ENCODE peak calls at places on chromosome 16, in eight cellular contexts. F is K562; Q is A549; N is body of pancreas; L is effector memory CD4-positive, alpha-beta T cell; D is suprapubic skin; R is SK-N-SH; A is adrenal gland. S is an unnamed sample. For H3K9me3 and H3K4me1, the result is how much of the 10 kb centered on the place peaks cover.

GRCh38 chr16:727291-727977 is 528 bp downstream of the HAGHL start:
- DNase-seq in F (peak), Q (no peak), N (no peak), L (no peak), D (no peak), R (peak), A (peak), S (no peak)

GRCh38 chr16:81543571-81543970 is 99.0 kb downstream of the CMIP start:
- DNase-seq in F (no peak), Q (no peak), N (no peak), L (no peak), D (no peak), R (no peak), A (no peak), S (no peak)

GRCh38 chr16:84247844-84248243 is 8.0 kb upstream of the KCNG4 start:
- DNase-seq in F (no peak), Q (no peak), N (no peak), L (no peak), D (no peak), R (no peak), A (no peak), S (no peak)

GRCh38 chr16:5214466-5214865 is 116.9 kb upstream of the EEF2KMT start:
- DNase-seq in F (no peak), Q (no peak), N (no peak), L (no peak), D (no peak), R (no peak), A (no peak), S (no peak)

GRCh38 chr16:19595043-19595767 is 39.7 kb downstream of the VPS35L start:
- DNase-seq in F (no peak), Q (peak), N (peak), L (no peak), D (no peak), R (peak), A (peak), S (peak)

GRCh38 chr16:89010210-89010925 is 33.4 kb upstream of the CBFA2T3 start:
- DNase-seq in F (no peak), Q (no peak), N (no peak), L (no peak), D (no peak), R (no peak), A (no peak), S (no peak)

GRCh38 chr16:51900221-51900780 is 646.6 kb downstream of the TOX3 start:
- DNase-seq in F (no peak), Q (no peak), N (no peak), L (no peak), D (no peak), R (no peak), A (no peak), S (no peak)

GRCh38 chr16:11361751-11362742 is 16.8 kb downstream of the RMI2 start:
- DNase-seq in F (no peak), Q (no peak), N (no peak), L (no peak), D (no peak), R (no peak), A (no peak), S (no peak)

GRCh38 chr16:4016648-4017047 is 99.6 kb downstream of the ADCY9 start:
- DNase-seq in F (no peak), Q (no peak), N (no peak), L (no peak), D (no peak), R (no peak), A (no peak), S (no peak)

GRCh38 chr16:76518791-76519190 is 241.6 kb downstream of the CNTNAP4 start:
- DNase-seq in F (no peak), Q (no peak), N (no peak), L (no peak), D (no peak), R (no peak), A (no peak), S (no peak)

GRCh38 chr16:87808108-87808507 is 42.3 kb upstream of the KLHDC4 start:
- DNase-seq in F (no peak), Q (no peak), N (no peak), L (no peak), D (no peak), R (no peak), A (no peak), S (no peak)

GRCh38 chr16:22428654-22429053 is 54.2 kb upstream of the CDR2 start:
- DNase-seq in F (no peak), Q (no peak), N (peak), L (no peak), D (no peak), R (no peak), A (peak), S (no peak)

GRCh38 chr16:53933407-53933806 is 229.5 kb downstream of the FTO start:
- DNase-seq in F (no peak), Q (no peak), N (no peak), L (no peak), D (no peak), R (no peak), A (no peak), S (no peak)

GRCh38 chr16:10992797-10993196 is 48.4 kb downstream of the CLEC16A start:
- DNase-seq in F (peak), Q (peak), N (no peak), L (no peak), D (no peak), R (no peak), A (peak), S (no peak)

GRCh38 chr16:75486666-75487313 is 8.5 kb downstream of the CHST6 start:
- DNase-seq in F (no peak), Q (no peak), N (no peak), L (no peak), D (no peak), R (no peak), A (no peak), S (no peak)

GRCh38 chr16:73068546-73069401 is 20.8 kb upstream of the ZFHX3 start:
- DNase-seq in F (no peak), Q (no peak), N (peak), L (no peak), D (peak), R (no peak), A (peak), S (peak)

GRCh38 chr16:82936941-82937551 is 310.3 kb downstream of the CDH13 start:
- DNase-seq in F (no peak), Q (no peak), N (no peak), L (no peak), D (no peak), R (no peak), A (no peak), S (no peak)

GRCh38 chr16:56424404-56424765 is 960 bp downstream of the AMFR start:
- DNase-seq in F (no peak), Q (no peak), N (no peak), L (no peak), D (no peak), R (no peak), A (no peak), S (no peak)

GRCh38 chr16:79994413-79994812 is 393.9 kb upstream of the MAF start:
- DNase-seq in F (no peak), Q (no peak), N (no peak), L (no peak), D (no peak), R (no peak), A (no peak), S (no peak)

GRCh38 chr16:57533618-57534336 is 2.6 kb downstream of the CCDC102A start:
- DNase-seq in F (peak), Q (no peak), N (peak), L (peak), D (peak), R (peak), A (peak), S (peak)

GRCh38 chr16:53546988-53547391 is 44.0 kb upstream of the AKTIP start:
- DNase-seq in F (peak), Q (peak), N (no peak), L (no peak), D (no peak), R (no peak), A (no peak), S (no peak)

GRCh38 chr16:9154576-9155410 is 63.3 kb downstream of the HAPSTR1 start:
- DNase-seq in F (no peak), Q (no peak), N (no peak), L (no peak), D (no peak), R (no peak), A (no peak), S (no peak)

GRCh38 chr16:69126221-69126620 is 6.2 kb downstream of the CHTF8 start:
- DNase-seq in F (no peak), Q (no peak), N (no peak), L (no peak), D (no peak), R (no peak), A (no peak), S (no peak)

GRCh38 chr16:80300876-80301275 is 239.9 kb upstream of the DYNLRB2 start:
- DNase-seq in F (no peak), Q (no peak), N (peak), L (no peak), D (no peak), R (no peak), A (no peak), S (no peak)

GRCh38 chr16:75810998-75811634 is 84.8 kb upstream of the CPHXL start:
- DNase-seq in F (no peak), Q (no peak), N (no peak), L (no peak), D (no peak), R (no peak), A (no peak), S (no peak)

GRCh38 chr16:8375208-8375607 is 215.1 kb downstream of the TMEM114 start:
- DNase-seq in F (no peak), Q (no peak), N (no peak), L (no peak), D (no peak), R (no peak), A (no peak), S (no peak)

GRCh38 chr16:85555549-85556455 is 57.3 kb upstream of the GSE1 start:
- DNase-seq in F (no peak), Q (peak), N (peak), L (no peak), D (no peak), R (peak), A (peak), S (no peak)

GRCh38 chr16:22372882-22373661 is 1.3 kb downstream of the CDR2 start:
- DNase-seq in F (no peak), Q (no peak), N (no peak), L (no peak), D (no peak), R (no peak), A (no peak), S (no peak)

GRCh38 chr16:24995033-24995432 is 20.1 kb downstream of the ARHGAP17 start:
- DNase-seq in F (no peak), Q (no peak), N (no peak), L (no peak), D (no peak), R (no peak), A (no peak), S (no peak)

GRCh38 chr16:31376705-31377104 is 16.4 kb upstream of the ITGAD start:
- DNase-seq in F (no peak), Q (no peak), N (peak), L (no peak), D (no peak), R (no peak), A (no peak), S (no peak)

GRCh38 chr16:1002399-1003161 is 21.0 kb downstream of the SOX8 start:
- DNase-seq in F (peak), Q (peak), N (peak), L (peak), D (no peak), R (no peak), A (peak), S (no peak)

GRCh38 chr16:69131167-69131748 is 1.1 kb downstream of the CHTF8 start:
- DNase-seq in F (peak), Q (peak), N (peak), L (no peak), D (no peak), R (peak), A (no peak), S (no peak)

GRCh38 chr16:11572301-11572995 is 14.3 kb downstream of the LITAF start:
- DNase-seq in F (no peak), Q (no peak), N (no peak), L (peak), D (no peak), R (no peak), A (no peak), S (no peak)

GRCh38 chr16:74487634-74488495 is 66.6 kb upstream of the CLEC18B start:
- DNase-seq in F (no peak), Q (no peak), N (no peak), L (no peak), D (no peak), R (no peak), A (no peak), S (no peak)

GRCh38 chr16:57422026-57422944 is 17.7 kb downstream of the CCL17 start:
- DNase-seq in F (peak), Q (peak), N (peak), L (no peak), D (no peak), R (peak), A (peak), S (peak)

GRCh38 chr16:27112093-27112811 is 45.5 kb downstream of the C16orf82 start:
- DNase-seq in F (no peak), Q (no peak), N (no peak), L (no peak), D (no peak), R (no peak), A (no peak), S (no peak)
- H3K4me3 ChIP-seq in F (no peak), Q (no peak), N (no peak), L (no peak), D (no peak), R (no peak), A (no peak), S (no peak)

GRCh38 chr16:49533436-49533835 is 159.8 kb downstream of the C16orf78 start:
- DNase-seq in F (no peak), Q (no peak), N (no peak), L (no peak), D (no peak), R (no peak), A (no peak), S (no peak)
- H3K9me3 ChIP-seq in F (under half), Q (under half), N (under half), L (under half), D (under half), R (under half), A (under half), S (under half)

DNA sequence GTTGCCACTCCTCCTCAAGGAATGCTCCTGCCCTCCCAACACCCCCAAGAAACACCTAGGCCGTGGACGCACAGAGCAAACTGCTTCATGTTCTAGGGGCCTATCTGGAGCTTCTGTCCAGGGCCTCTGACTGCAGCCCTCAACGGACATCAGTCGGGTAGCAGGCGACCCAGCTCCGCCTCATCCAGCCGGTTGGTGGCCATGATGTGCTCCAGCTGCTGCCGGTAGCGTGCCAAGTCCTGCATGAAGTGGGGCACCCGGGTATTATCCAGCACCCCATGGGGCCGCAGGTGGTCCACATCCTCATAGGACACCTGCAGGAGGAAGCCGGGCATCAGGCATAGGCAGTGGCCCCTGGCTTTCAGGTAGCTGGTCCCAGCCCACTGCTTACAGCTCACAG is 6.3 kb downstream of the NOL3 start:
- DNase-seq in F (no peak), Q (no peak), N (no peak), L (no peak), D (no peak), R (no peak), A (peak), S (no peak)
- H3K4me1 ChIP-seq in F (under half), Q (under half), N (under half), L (under half), D (half or more), R (under half), A (half or more), S (under half)

DNA sequence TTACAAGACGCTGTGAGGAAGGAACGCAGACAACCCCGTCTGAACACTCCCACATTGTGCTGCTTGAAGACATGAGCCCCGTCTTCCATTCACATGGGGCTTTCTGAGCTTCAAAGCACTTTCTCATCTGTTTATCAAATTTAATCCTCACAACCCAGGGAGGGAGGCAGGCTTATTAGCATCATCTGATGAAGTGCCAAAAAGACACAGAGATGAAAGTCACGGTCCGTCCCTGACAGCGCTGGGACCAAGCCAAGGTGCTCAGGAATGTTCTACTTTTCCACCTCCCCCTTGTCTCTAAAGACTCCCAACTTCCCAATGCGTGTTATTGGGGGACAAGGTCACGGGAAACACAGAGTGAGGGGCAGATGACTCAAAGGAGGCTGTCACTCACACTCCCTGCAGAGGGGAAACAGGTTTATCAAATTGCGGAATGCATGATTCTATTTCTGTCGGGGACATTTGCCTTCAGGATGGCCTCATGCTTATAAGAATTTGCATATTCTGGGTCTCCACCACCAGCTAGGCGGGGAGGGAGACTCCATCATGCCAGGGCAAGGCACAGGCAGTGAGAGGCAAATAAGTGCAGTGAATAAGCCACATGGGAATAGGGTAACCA is 10.7 kb downstream of the XYLT1 start:
- DNase-seq in F (no peak), Q (no peak), N (no peak), L (no peak), D (no peak), R (no peak), A (peak), S (no peak)
- H3K4me3 ChIP-seq in F (no peak), Q (no peak), N (no peak), L (no peak), D (no peak), R (no peak), A (no peak), S (no peak)

GRCh38 chr16:48231675-48232214 is 12.4 kb upstream of the LONP2 start:
- DNase-seq in F (peak), Q (peak), N (peak), L (no peak), D (no peak), R (peak), A (peak), S (no peak)
- H3K9me3 ChIP-seq in F (under half), Q (under half), N (under half), L (under half), D (under half), R (under half), A (under half), S (under half)

GRCh38 chr16:50516401-50516800 is 31.8 kb upstream of the NKD1 start:
- DNase-seq in F (no peak), Q (no peak), N (no peak), L (no peak), D (no peak), R (no peak), A (no peak), S (no peak)
- H3K4me1 ChIP-seq in F (under half), Q (under half), N (under half), L (under half), D (under half), R (under half), A (under half), S (under half)

GRCh38 chr16:15970743-15971434 is 21.5 kb downstream of the ABCC1 start:
- DNase-seq in F (no peak), Q (no peak), N (no peak), L (no peak), D (no peak), R (no peak), A (no peak), S (no peak)
- H3K4me3 ChIP-seq in F (no peak), Q (no peak), N (no peak), L (no peak), D (no peak), R (no peak), A (no peak), S (no peak)

DNA sequence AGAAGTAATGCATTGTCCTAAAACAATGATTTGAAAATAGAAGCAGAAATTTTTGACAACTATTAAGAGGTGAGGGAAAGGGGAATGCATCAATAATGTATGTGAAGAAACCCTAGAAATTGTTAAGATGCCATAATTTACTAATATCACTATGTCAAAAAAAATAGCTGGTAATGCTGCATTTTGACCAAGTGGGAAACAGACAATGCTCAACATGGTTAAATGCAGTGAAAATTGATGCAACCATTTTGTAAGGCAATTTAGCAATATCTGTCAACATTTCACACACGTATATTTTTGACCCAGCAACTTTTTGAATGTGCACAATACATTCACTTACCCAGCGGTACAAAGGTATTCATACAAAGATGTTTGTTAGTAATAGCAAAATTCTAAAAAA is 381.6 kb downstream of the CDH11 start:
- DNase-seq in F (no peak), Q (no peak), N (no peak), L (no peak), D (no peak), R (no peak), A (no peak), S (no peak)
- H3K9me3 ChIP-seq in F (under half), Q (under half), N (under half), L (under half), D (under half), R (under half), A (under half), S (under half)

GRCh38 chr16:68088130-68088972 is 3.2 kb downstream of the NFATC3 start:
- DNase-seq in F (no peak), Q (no peak), N (no peak), L (no peak), D (no peak), R (no peak), A (no peak), S (no peak)
- H3K4me1 ChIP-seq in F (under half), Q (half or more), N (half or more), L (under half), D (half or more), R (under half), A (half or more), S (under half)

DNA sequence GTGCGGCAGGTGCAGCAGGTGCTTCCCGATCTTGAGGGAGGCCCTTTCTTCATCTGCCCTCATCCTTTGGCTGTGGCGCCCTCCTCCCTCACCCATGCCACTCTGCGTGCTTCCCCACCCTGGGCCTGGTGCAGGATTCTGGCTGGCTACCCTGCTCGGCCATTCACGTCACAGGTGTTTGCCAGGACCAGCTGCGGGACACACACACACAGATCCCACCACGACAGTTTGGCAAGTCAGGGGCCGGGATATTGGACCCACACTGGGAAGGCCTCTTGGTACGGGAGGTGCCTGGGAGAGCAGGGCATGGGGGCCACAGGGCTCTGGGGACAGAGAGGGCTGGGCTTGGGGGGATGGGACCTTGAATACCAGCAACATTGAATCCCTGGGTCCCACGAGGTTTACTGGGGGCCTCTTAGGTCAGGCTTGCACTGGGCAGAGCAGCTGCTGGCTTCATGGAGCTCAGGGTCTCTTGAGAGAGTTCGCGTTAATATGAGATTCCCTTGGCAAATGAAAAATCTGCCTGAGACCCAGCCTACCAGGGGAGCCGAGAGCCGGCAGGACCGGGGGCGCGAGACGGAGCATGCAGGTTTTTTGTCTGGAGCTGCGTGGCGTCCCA is 15.1 kb downstream of the ADCY7 start:
- DNase-seq in F (no peak), Q (no peak), N (no peak), L (no peak), D (no peak), R (no peak), A (no peak), S (no peak)
- H3K4me3 ChIP-seq in F (no peak), Q (no peak), N (no peak), L (peak), D (peak), R (no peak), A (no peak), S (no peak)

S was measured in ascending aorta.